ENCODE peak calls at places on chromosomes 13 and 19, in nine cellular contexts. O is stimulated activated CD8-positive, alpha-beta memory T cell treated with anti-CD3 and anti-CD28 coated beads, Interleukin-7, amount 100 ng/mL, for 48 hours; N is activated CD4-positive, alpha-beta T cell treated with anti-CD3 and anti-CD28 coated beads for 24 hours; E is uterus; K is Daoy; H is germinal center; L is glutamatergic neuron; J is foreskin fibroblast; M is DMS79. X is an unnamed sample.

GRCh38 chr19:19550972-19551861 is 13.2 kb downstream of the CILP2 start:
- DNase-seq in O (no peak), N (no peak), E (no peak), K (no peak), H (no peak), L (no peak), J (no peak), M (no peak), X (no peak)

GRCh38 chr19:45508931-45509691 is 1.8 kb downstream of the VASP start:
- DNase-seq in O (no peak), N (no peak), E (peak), K (peak), H (peak), L (peak), J (peak), M (no peak), X (no peak)

GRCh38 chr19:2149980-2150793 is 1.2 kb downstream of the AP3D1 start:
- DNase-seq in O (no peak), N (no peak), E (no peak), K (peak), H (no peak), L (no peak), J (no peak), M (no peak), X (no peak)

GRCh38 chr13:72983085-72983768 is 75.6 kb upstream of the KLF5 start:
- DNase-seq in O (no peak), N (no peak), E (no peak), K (peak), H (no peak), L (no peak), J (peak), M (no peak), X (no peak)

GRCh38 chr19:5563941-5564612 is 3.7 kb downstream of the TINCR start:
- DNase-seq in O (no peak), N (no peak), E (no peak), K (peak), H (no peak), L (no peak), J (peak), M (no peak), X (no peak)

GRCh38 chr13:93776936-93777335 is 550.3 kb downstream of the GPC6 start:
- DNase-seq in O (no peak), N (no peak), E (no peak), K (peak), H (no peak), L (no peak), J (peak), M (no peak), X (no peak)

GRCh38 chr13:53873558-53873957 is 844.9 kb downstream of the OLFM4 start:
- DNase-seq in O (no peak), N (no peak), E (no peak), K (no peak), H (peak), L (no peak), J (no peak), M (no peak), X (no peak)

GRCh38 chr19:6499052-6499790 is 2.9 kb downstream of the TUBB4A start:
- DNase-seq in O (no peak), N (no peak), E (no peak), K (no peak), H (no peak), L (no peak), J (no peak), M (no peak), X (no peak)

GRCh38 chr13:44075113-44075512 is 195.4 kb downstream of the LACC1 start:
- DNase-seq in O (no peak), N (no peak), E (no peak), K (no peak), H (no peak), L (no peak), J (no peak), M (no peak), X (no peak)

X was measured in midbrain.